ENCODE peak calls at places on chromosomes 16 and 17, in seven cellular contexts. D, C, N, W, U, T and R are unnamed samples.
A peak's percentile ranks its signal among the peaks of the same experiment; 100 is the strongest.

GRCh38 chr16:84461029-84461415 is 43.4 kb downstream of the MEAK7 start:
- DNase-seq in D (no peak), C (no peak), N (no peak), W (peak; percentile 7), U (no peak), T (no peak), R (no peak)

GRCh38 chr16:89266521-89267134 is 49.1 kb downstream of the ZNF778 start:
- DNase-seq in D (no peak), C (no peak), N (no peak), W (no peak), U (no peak), T (no peak), R (no peak)

GRCh38 chr16:57504491-57504890 is 18.2 kb upstream of the DOK4 start:
- DNase-seq in D (no peak), C (no peak), N (no peak), W (no peak), U (no peak), T (no peak), R (no peak)

GRCh38 chr16:58299757-58300349 is 5.0 kb upstream of the PRSS54 start:
- DNase-seq in D (no peak), C (peak; percentile 7), N (peak; percentile 30), W (no peak), U (no peak), T (no peak), R (no peak)

GRCh38 chr17:19342611-19343255 is 19.8 kb downstream of the B9D1 start:
- DNase-seq in D (no peak), C (no peak), N (no peak), W (no peak), U (no peak), T (no peak), R (no peak)

GRCh38 chr17:33055746-33056145 is 64.1 kb downstream of the SPACA3 start:
- DNase-seq in D (no peak), C (no peak), N (no peak), W (no peak), U (no peak), T (no peak), R (no peak)

GRCh38 chr16:87851141-87851587 is 18.1 kb downstream of the SLC7A5 start:
- DNase-seq in D (no peak), C (no peak), N (no peak), W (no peak), U (peak; percentile 28), T (no peak), R (no peak)

GRCh38 chr17:29835438-29836351 is 94.3 kb downstream of the SSH2 start:
- DNase-seq in D (no peak), C (no peak), N (no peak), W (no peak), U (no peak), T (no peak), R (no peak)

GRCh38 chr16:80804451-80805383 is at the start of gene CDYL2:
- DNase-seq in D (no peak), C (peak; percentile 48), N (no peak), W (no peak), U (no peak), T (no peak), R (no peak)

GRCh38 chr16:56286819-56287218 is 95.5 kb downstream of the GNAO1 start:
- DNase-seq in D (no peak), C (no peak), N (no peak), W (no peak), U (no peak), T (no peak), R (no peak)

GRCh38 chr17:77859035-77859360 is 99.5 kb upstream of the TNRC6C start:
- DNase-seq in D (no peak), C (no peak), N (no peak), W (no peak), U (no peak), T (no peak), R (no peak)

GRCh38 chr17:45363498-45363897 is 46.7 kb upstream of the MAP3K14 start:
- DNase-seq in D (no peak), C (no peak), N (no peak), W (no peak), U (no peak), T (no peak), R (no peak)

GRCh38 chr17:63436523-63437110 is 9.5 kb downstream of the CYB561 start:
- DNase-seq in D (no peak), C (no peak), N (peak; percentile 95), W (no peak), U (no peak), T (no peak), R (no peak)

GRCh38 chr17:81902653-81903414 is 796 bp downstream of the NPB start:
- DNase-seq in D (no peak), C (no peak), N (no peak), W (no peak), U (no peak), T (no peak), R (no peak)

GRCh38 chr16:29710227-29711219 is 31.5 kb downstream of the QPRT start:
- DNase-seq in D (no peak), C (peak; percentile 21), N (peak; percentile 23), W (no peak), U (peak; percentile 3), T (peak; percentile 31), R (peak; percentile 71)

GRCh38 chr16:58102665-58103427 is 26.3 kb downstream of the CFAP20 start:
- DNase-seq in D (no peak), C (no peak), N (no peak), W (no peak), U (no peak), T (no peak), R (no peak)

GRCh38 chr16:53129281-53130192 is 74.7 kb downstream of the CHD9 start:
- DNase-seq in D (no peak), C (no peak), N (no peak), W (no peak), U (peak; percentile 32), T (peak; percentile 75), R (peak; percentile 4)

GRCh38 chr17:16449121-16449570 is 33.8 kb downstream of the TRPV2 start:
- DNase-seq in D (no peak), C (no peak), N (no peak), W (no peak), U (no peak), T (no peak), R (no peak)

GRCh38 chr17:1462164-1463112 is 6.4 kb upstream of the CRK start:
- DNase-seq in D (no peak), C (no peak), N (peak; percentile 94), W (no peak), U (no peak), T (no peak), R (no peak)

GRCh38 chr17:75540923-75541503 is 15.5 kb downstream of the LLGL2 start:
- DNase-seq in D (no peak), C (no peak), N (no peak), W (no peak), U (no peak), T (no peak), R (no peak)

GRCh38 chr16:71356051-71356740 is 2.3 kb upstream of the CALB2 start:
- DNase-seq in D (no peak), C (no peak), N (no peak), W (no peak), U (no peak), T (no peak), R (no peak)

GRCh38 chr16:86508947-86509758 is 1.2 kb upstream of the FOXF1 start:
- DNase-seq in D (no peak), C (no peak), N (no peak), W (no peak), U (peak; percentile 68), T (no peak), R (no peak)

GRCh38 chr17:58452738-58453137 is 35.4 kb upstream of the RNF43 start:
- DNase-seq in D (no peak), C (no peak), N (no peak), W (no peak), U (no peak), T (no peak), R (no peak)

GRCh38 chr17:40559016-40559853 is 6.0 kb downstream of the CCR7 start:
- DNase-seq in D (no peak), C (no peak), N (peak; percentile 32), W (no peak), U (no peak), T (no peak), R (no peak)

GRCh38 chr17:69535022-69535570 is 120.6 kb downstream of the MAP2K6 start:
- DNase-seq in D (no peak), C (no peak), N (no peak), W (no peak), U (peak; percentile 11), T (no peak), R (no peak)

GRCh38 chr17:69654981-69655581 is 240.6 kb downstream of the MAP2K6 start:
- DNase-seq in D (no peak), C (no peak), N (no peak), W (no peak), U (no peak), T (peak; percentile 64), R (no peak)